ENCODE peak calls at places on chromosomes 5 and 9, in four cellular contexts. H is substantia nigra, L is GM03348, B is left ventricle myocardium superior. C is an unnamed sample.

GRCh38 chr5:76762484-76762883 is 46.6 kb downstream of the F2R start:
- DNase-seq in B (no peak), L (no peak), H (no peak), C (no peak)

GRCh38 chr9:38046669-38047300 is 22.2 kb downstream of the SHB start:
- DNase-seq in L (peak), H (no peak), B (no peak), C (no peak)

GRCh38 chr5:142012792-142013388 is at the start of gene GNPDA1:
- DNase-seq in B (peak), H (peak), L (peak), C (peak)

GRCh38 chr5:136020383-136021015 is 8.3 kb upstream of the TGFBI start:
- DNase-seq in B (no peak), L (peak), H (no peak), C (peak)

GRCh38 chr5:75049581-75050274 is 2.6 kb downstream of the GCNT4 start:
- DNase-seq in H (no peak), L (peak), B (peak), C (no peak)

GRCh38 chr9:6924988-6925563 is 167.3 kb downstream of the KDM4C start:
- DNase-seq in H (no peak), L (no peak), B (no peak), C (no peak)

GRCh38 chr9:88651682-88652633 is 117.0 kb downstream of the NXNL2 start:
- DNase-seq in H (no peak), B (peak), L (peak), C (peak)

GRCh38 chr5:72598461-72599433 is 91.5 kb upstream of the ZNF366 start:
- DNase-seq in H (no peak), L (no peak), B (no peak), C (no peak)

GRCh38 chr9:112925058-112925641 is 34.5 kb upstream of the SLC46A2 start:
- DNase-seq in H (no peak), B (no peak), L (peak), C (no peak)

GRCh38 chr9:37369671-37370070 is 52.8 kb upstream of the GRHPR start:
- DNase-seq in H (no peak), L (no peak), B (no peak), C (no peak)

GRCh38 chr9:91795500-91796241 is 154.4 kb downstream of the ROR2 start:
- DNase-seq in L (no peak), B (no peak), H (no peak), C (no peak)

GRCh38 chr5:61701877-61702602 is 370.0 kb downstream of the ZSWIM6 start:
- DNase-seq in B (no peak), H (no peak), L (no peak), C (no peak)

GRCh38 chr5:52893105-52893504 is 96.0 kb upstream of the ITGA2 start:
- DNase-seq in H (no peak), B (no peak), L (peak), C (no peak)

GRCh38 chr9:136311037-136311432 is 7.1 kb upstream of the CCDC187 start:
- DNase-seq in H (no peak), B (peak), L (no peak), C (no peak)